ENCODE peak calls at places on chromosomes 13 and 19, in six cellular contexts. W is fibroblast of lung, F is neural progenitor cell, V is HCT116, Z is keratinocyte, H is PC-3. S is an unnamed sample.

GRCh38 chr13:26020536-26021290 is 31.1 kb downstream of the SHISA2 start:
- DNase-seq in Z (no peak), V (no peak), H (no peak), F (no peak), W (no peak), S (no peak)

GRCh38 chr19:19643158-19644053 is at the start of gene GMIP:
- DNase-seq in H (peak; percentile 68), Z (no peak), F (peak; percentile 88), W (peak; percentile 28), V (peak; percentile 36), S (peak; percentile 71)

GRCh38 chr13:85497652-85498051 is 301.6 kb downstream of the SLITRK6 start:
- DNase-seq in H (peak; percentile 89), F (no peak), Z (peak; percentile 52), W (peak; percentile 99), V (no peak), S (peak; percentile 8)

GRCh38 chr19:3025516-3025890 is 3.6 kb downstream of the TLE2 start:
- DNase-seq in F (no peak), V (no peak), W (no peak), H (no peak), Z (no peak), S (no peak)

GRCh38 chr19:33214621-33215020 is 11.0 kb downstream of the SLC7A10 start:
- DNase-seq in V (no peak), H (peak; percentile 4), Z (no peak), W (peak; percentile 19), F (peak; percentile 81), S (peak; percentile 53)

GRCh38 chr13:27962128-27962841 is 6.8 kb downstream of the CDX2 start:
- DNase-seq in F (peak; percentile 45), W (no peak), V (no peak), H (no peak), Z (no peak), S (no peak)

GRCh38 chr19:17863520-17864182 is 3.9 kb downstream of the RPL18A start:
- DNase-seq in F (no peak), W (no peak), H (no peak), V (no peak), Z (no peak), S (no peak)

GRCh38 chr19:42175952-42176648 is 41.4 kb downstream of the DEDD2 start:
- DNase-seq in Z (no peak), V (no peak), F (peak; percentile 65), W (peak; percentile 31), H (peak; percentile 19), S (peak; percentile 63)

GRCh38 chr13:94389544-94390351 is 89.7 kb downstream of the DCT start:
- DNase-seq in Z (no peak), W (no peak), H (peak; percentile 41), V (no peak), F (no peak), S (peak; percentile 21)

GRCh38 chr13:29594310-29594709 is 1.2 kb downstream of the SLC7A1 start:
- DNase-seq in Z (no peak), H (peak; percentile 68), F (peak; percentile 52), V (no peak), W (peak; percentile 91), S (peak; percentile 88)

GRCh38 chr19:21463449-21464105 is 41.8 kb upstream of the ZNF429 start:
- DNase-seq in W (peak; percentile 64), V (no peak), H (peak; percentile 56), F (peak; percentile 90), Z (no peak), S (no peak)

DNA sequence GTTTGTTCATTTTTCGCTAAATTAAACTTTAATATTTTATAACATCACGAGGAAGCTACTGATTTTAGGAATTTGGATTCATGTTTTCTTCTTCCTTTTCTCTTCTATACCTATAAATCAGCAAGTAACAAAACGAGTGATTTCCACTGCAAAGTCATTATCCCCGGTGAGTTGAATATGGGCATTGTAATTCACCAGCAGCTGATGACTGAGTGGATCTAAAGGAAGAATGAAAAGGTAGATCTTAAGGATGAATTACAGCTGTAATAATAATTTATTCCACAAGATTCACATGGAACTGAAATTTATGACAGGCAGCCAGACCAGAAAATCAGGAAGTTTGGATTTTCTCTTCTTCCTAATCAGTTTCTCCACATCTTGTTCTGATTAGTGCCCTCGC is 111.4 kb downstream of the GPC6 start:
- DNase-seq in Z (no peak), H (no peak), F (no peak), W (no peak), V (no peak), S (no peak)
- H2AFZ ChIP-seq in Z (no peak overlapping the region), H (no peak overlapping the region), F (no peak overlapping the region), W (no peak overlapping the region), V (no peak overlapping the region), S (no peak overlapping the region)

DNA sequence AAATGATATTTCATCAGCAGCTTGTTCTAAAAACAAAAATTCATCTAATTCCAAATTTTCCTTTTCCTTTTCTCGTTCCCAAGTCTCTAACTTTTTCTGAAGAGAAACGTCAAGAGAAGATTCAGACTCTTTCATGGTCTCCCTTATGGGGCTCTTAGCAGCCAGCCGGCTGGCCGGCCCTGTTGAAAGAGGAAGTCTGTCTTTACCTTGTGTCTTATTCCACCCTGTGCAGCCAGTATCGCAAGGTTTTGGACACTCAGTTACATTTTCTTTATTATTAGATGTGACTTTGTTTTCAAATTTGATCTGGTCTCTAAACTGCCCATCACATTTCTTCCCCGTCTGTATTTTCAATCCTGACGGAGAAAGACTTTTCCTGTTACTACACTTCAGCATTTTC is 142.3 kb downstream of the RNF17 start:
- DNase-seq in W (no peak), V (no peak), F (no peak), H (no peak), Z (no peak), S (no peak)
- TF ChIP-seq EZH2 in W (no peak), V (no peak), F (no peak), H (no peak), Z (no peak), S (no peak)

GRCh38 chr19:13623686-13624405 is 117.6 kb upstream of the CACNA1A start:
- DNase-seq in W (no peak), H (no peak), F (no peak), V (no peak), Z (no peak), S (peak; percentile 19)
- H2AFZ ChIP-seq in W (peak overlapping the region; percentile 68), H (peak overlapping the region; percentile 20), F (peak overlapping the region; percentile 60), V (no peak overlapping the region), Z (no peak overlapping the region), S (peak overlapping the region; percentile 71)

GRCh38 chr13:79466852-79467251 is 14.1 kb upstream of the NDFIP2 start:
- DNase-seq in F (no peak), H (no peak), W (no peak), Z (no peak), V (no peak), S (no peak)
- TF ChIP-seq EZH2 in F (no peak), H (no peak), W (no peak), Z (no peak), V (no peak), S (no peak)

DNA sequence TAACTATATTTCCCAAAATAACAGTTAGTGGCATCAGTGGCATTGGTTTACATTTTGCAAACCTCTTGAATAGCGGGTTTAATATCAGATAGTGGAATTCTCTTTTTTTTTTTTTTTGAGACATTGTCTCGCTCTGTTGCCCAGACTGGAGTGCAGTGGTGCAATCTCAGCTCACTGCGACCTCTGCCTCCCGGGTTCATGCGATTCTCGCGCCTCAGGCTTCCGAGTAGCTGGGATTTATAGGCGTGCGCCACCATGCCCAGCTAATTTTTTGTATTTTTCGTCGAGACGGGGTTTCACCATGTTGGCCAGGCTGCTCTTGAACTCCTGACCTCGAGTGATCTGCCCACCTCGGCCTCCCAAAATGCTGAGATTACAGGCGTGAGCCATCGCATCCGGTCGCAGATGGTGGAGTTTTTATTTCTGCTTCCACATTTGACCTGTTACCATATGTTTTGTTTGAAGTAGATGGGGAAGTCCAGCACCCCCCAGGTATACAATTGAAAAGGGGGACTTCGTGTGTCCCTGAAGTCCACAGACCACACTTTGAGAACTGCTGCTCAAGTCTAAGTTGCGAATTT is 40.5 kb upstream of the XPO4 start:
- DNase-seq in F (no peak), V (no peak), H (no peak), W (no peak), Z (no peak), S (no peak)
- H2AFZ ChIP-seq in F (no peak overlapping the region), V (peak overlapping the region; percentile 80), H (peak overlapping the region; percentile 56), W (peak overlapping the region; percentile 55), Z (peak overlapping the region; percentile 71), S (peak overlapping the region; percentile 54)

GRCh38 chr19:35294328-35294727 is 2.4 kb downstream of the MAG start:
- DNase-seq in F (no peak), V (no peak), W (no peak), H (no peak), Z (no peak), S (peak; percentile 29)

GRCh38 chr19:35291916-35292315 is at the start of gene MAG:
- DNase-seq in V (no peak), H (no peak), W (no peak), Z (no peak), F (no peak), S (no peak)

GRCh38 chr19:35292421-35292820 is 460 bp downstream of the MAG start:
- DNase-seq in V (no peak), H (no peak), F (no peak), Z (no peak), W (no peak), S (no peak)

GRCh38 chr19:35293733-35294309 is 1.9 kb downstream of the MAG start:
- DNase-seq in W (no peak), H (no peak), Z (no peak), F (no peak), V (no peak), S (no peak)

GRCh38 chr19:35292986-35293732 is 1.2 kb downstream of the MAG start:
- DNase-seq in Z (no peak), V (no peak), F (no peak), W (no peak), H (no peak), S (peak; percentile 28)
- TF ChIP-seq EZH2 in Z (peak; percentile 81), V (no peak), F (no peak), W (peak; percentile 44), H (no peak), S (no peak)

S was measured in GM23248.